ENCODE peak calls at places on chromosomes 12 and 14, in seven cellular contexts. F is breast epithelium, Z is HL-60, Y is upper lobe of left lung, V is transverse colon, U is H1, J is GM23338. H is an unnamed sample.

GRCh38 chr12:45613306-45613705 is 116.2 kb upstream of the ARID2 start:
- DNase-seq in Y (no peak), J (no peak), F (no peak), V (no peak), Z (no peak), U (no peak), H (no peak)

GRCh38 chr12:58421990-58422389 is 480.6 kb downstream of the ATP23 start:
- DNase-seq in J (no peak), Y (no peak), U (no peak), Z (no peak), V (no peak), F (no peak), H (no peak)

GRCh38 chr14:23321572-23322547 is 603 bp downstream of the PABPN1 start:
- DNase-seq in F (no peak), J (peak), U (peak), V (peak), Z (peak), Y (peak), H (no peak)

GRCh38 chr12:51600721-51601120 is 9.7 kb downstream of the SCN8A start:
- DNase-seq in Z (no peak), F (no peak), U (no peak), J (no peak), Y (no peak), V (no peak), H (no peak)

GRCh38 chr12:74776378-74776777 is 238.7 kb downstream of the ATXN7L3B start:
- DNase-seq in J (peak), U (no peak), Y (no peak), Z (no peak), V (no peak), F (no peak), H (no peak)

GRCh38 chr12:50964432-50964831 is 12.1 kb downstream of the HIGD1C start:
- DNase-seq in U (no peak), F (no peak), V (no peak), J (no peak), Y (no peak), Z (no peak), H (no peak)

GRCh38 chr12:113955109-113955970 is 10.8 kb downstream of the RBM19 start:
- DNase-seq in U (peak), J (peak), F (no peak), V (peak), Y (no peak), Z (peak), H (no peak)

GRCh38 chr14:59275668-59276067 is 87.2 kb downstream of the DAAM1 start:
- DNase-seq in Y (no peak), Z (no peak), F (no peak), J (no peak), V (no peak), U (no peak), H (no peak)

GRCh38 chr14:64682173-64682710 is 22.0 kb upstream of the PLEKHG3 start:
- DNase-seq in Y (no peak), V (peak), U (peak), J (peak), F (peak), Z (no peak), H (no peak)

GRCh38 chr12:81644503-81644902 is 114.6 kb downstream of the PPFIA2 start:
- DNase-seq in F (no peak), Z (no peak), Y (no peak), V (no peak), J (peak), U (no peak), H (peak)

GRCh38 chr12:19298837-19299605 is 140.3 kb upstream of the AEBP2 start:
- DNase-seq in Y (no peak), Z (no peak), V (no peak), U (no peak), F (no peak), J (no peak), H (no peak)

GRCh38 chr14:57492859-57493258 is 798 bp downstream of the CCDC198 start:
- DNase-seq in U (no peak), Z (no peak), Y (no peak), J (no peak), V (no peak), F (no peak), H (peak)

GRCh38 chr12:51549637-51550036 is 41.4 kb upstream of the SCN8A start:
- DNase-seq in F (no peak), U (no peak), Y (no peak), J (no peak), V (no peak), Z (no peak), H (no peak)

GRCh38 chr12:120725151-120725658 is 421 bp upstream of the ACADS start:
- DNase-seq in Z (no peak), F (no peak), J (peak), Y (no peak), V (no peak), U (no peak), H (no peak)

GRCh38 chr12:80935076-80935475 is 2.7 kb downstream of the LIN7A start:
- DNase-seq in Y (no peak), V (no peak), F (no peak), Z (no peak), J (no peak), U (no peak), H (no peak)

GRCh38 chr12:91272456-91273063 is 89.9 kb upstream of the DCN start:
- DNase-seq in Z (no peak), U (peak), J (peak), F (peak), V (peak), Y (peak), H (no peak)

GRCh38 chr14:26123459-26123858 is 474.4 kb downstream of the NOVA1 start:
- DNase-seq in Z (no peak), U (no peak), V (no peak), F (no peak), J (no peak), Y (no peak), H (no peak)

GRCh38 chr12:94012508-94013044 is 135.8 kb upstream of the PLXNC1 start:
- DNase-seq in U (no peak), J (no peak), Z (no peak), V (no peak), F (no peak), Y (no peak), H (no peak)

GRCh38 chr14:51681411-51681810 is 29.7 kb downstream of the FRMD6 start:
- DNase-seq in F (no peak), U (no peak), Z (no peak), V (no peak), J (no peak), Y (no peak), H (no peak)

GRCh38 chr12:95790912-95791849 is 617 bp upstream of the NTN4 start:
- DNase-seq in Y (peak), F (peak), U (peak), V (peak), Z (no peak), J (peak), H (no peak)
- TF ChIP-seq POLR2AphosphoS5 in Y (no peak), F (peak), U (no peak), V (peak), Z (no peak), J (no peak), H (no peak)

GRCh38 chr14:99419905-99420304 is 60.8 kb downstream of the SETD3 start:
- DNase-seq in Y (no peak), V (no peak), F (no peak), U (no peak), Z (no peak), J (no peak), H (no peak)

GRCh38 chr14:99424306-99424877 is 56.3 kb downstream of the SETD3 start:
- DNase-seq in U (no peak), Y (no peak), V (no peak), Z (no peak), F (no peak), J (peak), H (no peak)

GRCh38 chr14:99420711-99421110 is 59.9 kb downstream of the SETD3 start:
- DNase-seq in J (peak), V (peak), U (no peak), Y (peak), Z (no peak), F (no peak), H (peak)

GRCh38 chr14:99423434-99423833 is 57.2 kb downstream of the SETD3 start:
- DNase-seq in U (no peak), Y (no peak), J (no peak), Z (no peak), V (no peak), F (no peak), H (no peak)

GRCh38 chr14:99422220-99423010 is 58.2 kb downstream of the SETD3 start:
- DNase-seq in Z (no peak), J (no peak), U (no peak), V (peak), F (no peak), Y (no peak), H (no peak)
- H3K27ac ChIP-seq in Z (no peak), J (peak), U (no peak), V (peak), F (no peak), Y (no peak), H (no peak)

DNA sequence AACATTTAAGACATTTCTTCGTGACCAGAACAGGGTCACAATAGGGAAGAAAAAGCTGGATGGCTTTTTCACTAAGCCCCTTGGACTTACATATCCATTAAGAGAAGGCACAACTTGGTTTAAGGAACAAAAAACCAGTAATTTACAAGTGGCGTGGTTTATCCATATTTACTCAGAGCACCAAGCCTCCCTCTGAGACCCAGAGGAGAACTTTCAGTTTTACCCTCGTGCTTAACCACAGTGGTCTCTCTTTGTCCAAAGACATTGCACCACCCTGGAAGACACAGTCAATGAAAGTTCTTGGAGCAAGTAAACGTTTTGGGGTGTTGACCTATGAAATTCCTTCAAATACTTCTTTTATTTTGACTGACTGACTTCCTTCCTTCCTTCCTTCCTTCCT is 52.5 kb downstream of the SSPN start:
- DNase-seq in V (no peak), Y (no peak), Z (no peak), J (no peak), U (no peak), F (no peak), H (no peak)
- TF ChIP-seq POLR2AphosphoS5 in V (no peak), Y (no peak), Z (no peak), J (no peak), U (no peak), F (no peak), H (no peak)

GRCh38 chr12:212799-213526 is 994 bp downstream of the SLC6A12 start:
- DNase-seq in Z (peak), J (no peak), V (peak), Y (peak), F (no peak), U (no peak), H (no peak)
- H3K27ac ChIP-seq in Z (peak), J (no peak), V (no peak), Y (peak), F (no peak), U (no peak), H (no peak)

GRCh38 chr14:35362911-35363374 is 41.6 kb downstream of the NFKBIA start:
- DNase-seq in Z (no peak), V (no peak), Y (no peak), U (no peak), F (no peak), J (no peak), H (no peak)
- TF ChIP-seq POLR2AphosphoS5 in Z (no peak), V (no peak), Y (no peak), U (no peak), F (no peak), J (no peak), H (no peak)

GRCh38 chr12:70618371-70618770 is 18.9 kb downstream of the PTPRB start:
- DNase-seq in V (no peak), J (no peak), F (no peak), Y (no peak), U (no peak), Z (no peak), H (no peak)

GRCh38 chr12:70615177-70615576 is 22.1 kb downstream of the PTPRB start:
- DNase-seq in F (no peak), J (no peak), U (no peak), Y (no peak), Z (no peak), V (no peak), H (no peak)

GRCh38 chr12:70617450-70617849 is 19.8 kb downstream of the PTPRB start:
- DNase-seq in U (peak), Z (no peak), Y (no peak), V (no peak), F (no peak), J (peak), H (no peak)

GRCh38 chr12:70619471-70620152 is 17.6 kb downstream of the PTPRB start:
- DNase-seq in U (no peak), F (no peak), Z (no peak), Y (no peak), V (no peak), J (no peak), H (no peak)
- H3K27ac ChIP-seq in U (no peak), F (no peak), Z (no peak), Y (no peak), V (no peak), J (no peak), H (no peak)

H was measured in SK-N-MC.